ENCODE peak calls at places on chromosomes 16 and 17, in ten cellular contexts. A is AG04450; C is bronchial epithelial cell; U is neural progenitor cell; G is CD8-positive, alpha-beta T cell; X is left lung; J is breast epithelium; O is cardiac muscle cell; N is right cardiac atrium; P is left ventricle myocardium inferior. K is an unnamed sample.

GRCh38 chr17:17889922-17890321 is 53.1 kb upstream of the SREBF1 start:
- DNase-seq in A (no peak), C (no peak), U (no peak), G (no peak), X (no peak), J (no peak), O (no peak), N (no peak), P (no peak), K (no peak)

GRCh38 chr17:7841622-7842379 is 7.8 kb downstream of the KDM6B start:
- DNase-seq in A (peak; percentile 62), C (peak; percentile 79), U (peak; percentile 96), G (peak; percentile 86), X (peak; percentile 97), J (peak; percentile 92), O (peak; percentile 99), N (peak; percentile 95), P (peak; percentile 91), K (peak; percentile 89)

GRCh38 chr16:1708083-1708767 is 2.2 kb downstream of the MAPK8IP3 start:
- DNase-seq in A (no peak), C (no peak), U (no peak), G (no peak), X (no peak), J (no peak), O (peak; percentile 18), N (no peak), P (no peak), K (no peak)

GRCh38 chr17:3512512-3513171 is 36.8 kb downstream of the ASPA start:
- DNase-seq in A (no peak), C (no peak), U (peak; percentile 77), G (no peak), X (no peak), J (no peak), O (peak; percentile 80), N (peak; percentile 85), P (peak; percentile 84), K (peak; percentile 95)

GRCh38 chr16:61900482-61900881 is 135.8 kb downstream of the CDH8 start:
- DNase-seq in A (no peak), C (peak; percentile 63), U (no peak), G (no peak), X (no peak), J (no peak), O (no peak), N (no peak), P (no peak), K (no peak)

GRCh38 chr16:68668266-68668665 is 23.2 kb downstream of the CDH3 start:
- DNase-seq in A (no peak), C (peak; percentile 100), U (no peak), G (no peak), X (no peak), J (no peak), O (no peak), N (no peak), P (no peak), K (no peak)

GRCh38 chr16:61233718-61234117 is 802.5 kb downstream of the CDH8 start:
- DNase-seq in A (no peak), C (no peak), U (no peak), G (no peak), X (no peak), J (no peak), O (no peak), N (no peak), P (no peak), K (no peak)

GRCh38 chr17:57486978-57487377 is 230.7 kb downstream of the MSI2 start:
- DNase-seq in A (no peak), C (no peak), U (no peak), G (no peak), X (no peak), J (no peak), O (no peak), N (no peak), P (no peak), K (no peak)

GRCh38 chr17:10628756-10629155 is 28.4 kb downstream of the MYH3 start:
- DNase-seq in A (no peak), C (no peak), U (peak; percentile 47), G (no peak), X (no peak), J (no peak), O (no peak), N (no peak), P (no peak), K (no peak)

GRCh38 chr17:4313482-4314114 is 49.8 kb upstream of the ANKFY1 start:
- DNase-seq in A (no peak), C (no peak), U (no peak), G (no peak), X (no peak), J (no peak), O (no peak), N (no peak), P (no peak), K (no peak)

GRCh38 chr17:62751350-62751691 is 56.8 kb downstream of the MARCHF10 start:
- DNase-seq in A (no peak), C (no peak), U (no peak), G (no peak), X (no peak), J (no peak), O (no peak), N (no peak), P (no peak), K (no peak)

DNA sequence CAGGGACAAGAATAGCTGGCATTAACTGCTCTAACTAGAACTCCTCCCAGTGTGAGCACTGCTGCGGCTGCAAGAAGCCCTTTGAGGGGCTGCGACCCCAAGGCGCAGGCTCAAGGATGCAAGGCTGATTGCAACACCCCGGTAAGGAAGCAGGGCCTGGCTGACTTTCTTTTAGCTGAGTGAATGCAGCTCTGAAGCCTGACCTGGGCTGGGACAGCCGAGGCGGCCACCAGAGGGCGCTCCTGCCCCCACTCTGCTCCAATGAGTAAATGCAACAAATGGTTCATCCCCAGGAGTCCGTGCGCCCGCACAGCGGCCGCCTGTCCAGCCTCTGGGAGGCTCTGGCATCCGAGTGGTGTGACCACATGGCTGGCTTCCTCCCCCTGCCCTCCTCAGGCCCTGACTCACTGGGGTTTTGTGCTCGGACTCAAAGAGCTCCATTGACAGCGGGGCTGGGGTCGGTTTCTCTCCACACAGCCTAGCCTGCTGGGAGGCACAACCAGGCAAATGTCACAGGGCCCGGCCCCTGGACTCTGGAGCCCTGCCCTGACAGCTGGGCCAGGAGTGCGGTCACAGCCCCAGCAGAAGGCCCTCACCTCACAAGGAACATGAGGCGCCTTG is at the start of gene SMIM5:
- DNase-seq in A (peak; percentile 62), C (peak; percentile 61), U (peak; percentile 91), G (peak; percentile 73), X (peak; percentile 98), J (peak; percentile 84), O (peak; percentile 85), N (peak; percentile 91), P (peak; percentile 87), K (peak; percentile 93)
- H3K4me3 ChIP-seq in A (no peak within 1 kb of the TSS), C (no peak within 1 kb of the TSS), U (peak within 1 kb of the TSS; percentile 38), G (no peak within 1 kb of the TSS), X (no peak within 1 kb of the TSS), J (no peak within 1 kb of the TSS), O (no peak within 1 kb of the TSS), N (no peak within 1 kb of the TSS), P (peak within 1 kb of the TSS; percentile 64), K (no peak within 1 kb of the TSS)

GRCh38 chr17:79353548-79353947 is 257.3 kb downstream of the RBFOX3 start:
- DNase-seq in A (no peak), C (no peak), U (no peak), G (no peak), X (peak; percentile 37), J (no peak), O (no peak), N (no peak), P (no peak), K (no peak)

GRCh38 chr17:79356839-79357447 is 253.9 kb downstream of the RBFOX3 start:
- DNase-seq in A (no peak), C (no peak), U (no peak), G (no peak), X (peak; percentile 74), J (no peak), O (no peak), N (no peak), P (no peak), K (no peak)

GRCh38 chr17:79353016-79353415 is 257.8 kb downstream of the RBFOX3 start:
- DNase-seq in A (no peak), C (no peak), U (no peak), G (no peak), X (peak; percentile 55), J (no peak), O (no peak), N (no peak), P (no peak), K (no peak)

GRCh38 chr17:79354173-79354820 is 256.6 kb downstream of the RBFOX3 start:
- DNase-seq in A (no peak), C (no peak), U (no peak), G (no peak), X (peak; percentile 28), J (no peak), O (no peak), N (no peak), P (no peak), K (no peak)

DNA sequence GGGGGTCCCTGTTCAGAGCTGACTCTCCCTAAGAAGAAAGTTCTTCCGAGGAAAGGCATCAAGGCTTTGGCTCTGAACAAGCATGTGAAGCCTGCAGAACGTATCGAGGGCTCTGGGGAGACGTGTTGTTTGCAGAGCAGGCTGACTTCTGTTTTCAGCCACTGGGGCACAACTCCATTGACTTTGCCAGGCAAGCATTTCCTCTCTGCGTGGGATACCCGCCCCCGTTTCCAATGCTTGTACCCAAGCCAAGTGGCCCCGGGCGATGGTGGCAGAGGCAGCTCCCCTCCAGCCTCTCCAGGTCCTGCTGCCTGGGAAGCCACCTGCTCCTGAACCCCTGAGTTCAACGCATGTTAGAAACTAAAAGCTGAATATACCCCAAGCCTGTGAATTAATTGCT is 255.7 kb downstream of the RBFOX3 start:
- DNase-seq in A (no peak), C (no peak), U (no peak), G (no peak), X (peak; percentile 52), J (no peak), O (no peak), N (no peak), P (no peak), K (no peak)
- H3K27me3 ChIP-seq in A (peaks cover 2% of the 10 kb centered on the region), C (no peaks in the 10 kb centered on the region), U (no peaks in the 10 kb centered on the region), G (no peaks in the 10 kb centered on the region), X (no peaks in the 10 kb centered on the region), J (peaks cover 84% of the 10 kb centered on the region), O (no peaks in the 10 kb centered on the region), N (no peaks in the 10 kb centered on the region), P (peaks cover 99% of the 10 kb centered on the region), K (no peaks in the 10 kb centered on the region)

DNA sequence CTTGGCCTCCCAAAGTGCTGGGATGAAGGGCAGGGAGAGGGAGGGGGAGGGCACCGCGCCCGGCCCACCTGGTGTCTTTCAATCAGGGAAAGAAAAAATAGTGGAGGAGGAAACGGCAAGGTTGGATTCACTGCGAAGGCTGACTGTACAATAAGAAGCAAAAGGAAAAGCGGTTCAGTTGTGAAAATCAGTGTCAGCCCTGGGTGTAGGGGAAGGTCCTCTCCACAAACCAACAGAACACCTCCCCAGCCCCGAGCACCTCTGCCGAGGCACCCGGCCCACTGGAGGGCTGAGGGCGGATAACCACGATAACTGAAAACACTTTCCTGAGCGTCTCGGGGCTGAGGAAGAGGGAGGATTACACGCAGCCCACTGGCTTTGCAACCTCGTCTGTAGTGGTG is 1.4 kb upstream of the SPG7 start:
- DNase-seq in A (no peak), C (no peak), U (no peak), G (peak; percentile 20), X (peak; percentile 26), J (no peak), O (no peak), N (no peak), P (no peak), K (no peak)
- H3K4me3 ChIP-seq in A (peak overlapping the region; percentile 81), C (no peak overlapping the region), U (peak overlapping the region; percentile 99), G (peak overlapping the region; percentile 91), X (peak overlapping the region; percentile 97), J (peak overlapping the region; percentile 94), O (no peak overlapping the region), N (no peak overlapping the region), P (peak overlapping the region; percentile 98), K (no peak overlapping the region)

GRCh38 chr16:167117-167462 is 1.3 kb downstream of the HBM start:
- DNase-seq in A (no peak), C (no peak), U (no peak), G (no peak), X (peak; percentile 14), J (no peak), O (no peak), N (no peak), P (no peak), K (no peak)
- H3K27me3 ChIP-seq in A (peaks cover 48% of the 10 kb centered on the region), C (peaks cover 34% of the 10 kb centered on the region), U (peaks cover 84% of the 10 kb centered on the region), G (peaks cover 29% of the 10 kb centered on the region), X (peaks cover 50% of the 10 kb centered on the region), J (peaks cover 63% of the 10 kb centered on the region), O (peaks cover 85% of the 10 kb centered on the region), N (no peaks in the 10 kb centered on the region), P (peaks cover 79% of the 10 kb centered on the region), K (no peaks in the 10 kb centered on the region)